ENCODE peak calls at places on chromosome 18, in eight cellular contexts. V, P, C, B, T, X, W and D are unnamed samples.

GRCh38 chr18:44712025-44712424 is 31.3 kb downstream of the SETBP1 start:
- DNase-seq in V (no peak), P (no peak), C (no peak), B (no peak), T (no peak), X (no peak), W (no peak), D (no peak)

GRCh38 chr18:40692871-40693270 is 1262.2 kb upstream of the PIK3C3 start:
- DNase-seq in V (no peak), P (no peak), C (no peak), B (no peak), T (no peak), X (no peak), W (no peak), D (no peak)

GRCh38 chr18:53909668-53910067 is 314.8 kb downstream of the MBD2 start:
- DNase-seq in V (no peak), P (peak), C (no peak), B (peak), T (no peak), X (no peak), W (no peak), D (no peak)

GRCh38 chr18:45590546-45590945 is 24.7 kb upstream of the SLC14A2 start:
- DNase-seq in V (no peak), P (no peak), C (no peak), B (no peak), T (no peak), X (no peak), W (no peak), D (no peak)

GRCh38 chr18:32441536-32441935 is 29.1 kb downstream of the GAREM1 start:
- DNase-seq in V (no peak), P (no peak), C (no peak), B (no peak), T (no peak), X (no peak), W (no peak), D (no peak)

GRCh38 chr18:67916142-67916541 is 399.6 kb upstream of the DSEL start:
- DNase-seq in V (no peak), P (no peak), C (no peak), B (no peak), T (no peak), X (no peak), W (no peak), D (no peak)

GRCh38 chr18:63427566-63427965 is 5.3 kb upstream of the VPS4B start:
- DNase-seq in V (no peak), P (no peak), C (no peak), B (no peak), T (no peak), X (peak), W (no peak), D (no peak)

GRCh38 chr18:25349926-25350560 is 1.9 kb downstream of the ZNF521 start:
- DNase-seq in V (no peak), P (no peak), C (no peak), B (no peak), T (no peak), X (peak), W (no peak), D (no peak)

GRCh38 chr18:55907352-55908045 is 319.5 kb upstream of the TCF4 start:
- DNase-seq in V (no peak), P (no peak), C (no peak), B (no peak), T (no peak), X (no peak), W (no peak), D (no peak)

GRCh38 chr18:36298113-36298701 is 694 bp downstream of the FHOD3 start:
- DNase-seq in V (no peak), P (no peak), C (no peak), B (no peak), T (no peak), X (no peak), W (no peak), D (no peak)

GRCh38 chr18:50287028-50287440 is 458 bp downstream of the CXXC1 start:
- DNase-seq in V (no peak), P (no peak), C (no peak), B (no peak), T (no peak), X (no peak), W (no peak), D (no peak)